ENCODE peak calls at places on chromosomes 1 and 21, in six cellular contexts. M, S, K, W, U and A are unnamed samples.

GRCh38 chr1:183989078-183989577 is 48.4 kb downstream of the COLGALT2 start:
- DNase-seq in W (no peak), M (no peak), U (peak), K (no peak), S (no peak), A (no peak)

GRCh38 chr1:190754769-190755168 is 277.1 kb upstream of the BRINP3 start:
- DNase-seq in M (no peak), U (peak), S (no peak), K (no peak), W (no peak), A (no peak)

GRCh38 chr21:45091540-45092322 is 17.4 kb downstream of the ADARB1 start:
- DNase-seq in U (no peak), S (no peak), W (no peak), K (no peak), M (no peak), A (no peak)

GRCh38 chr1:150507912-150508864 is at the start of gene ECM1:
- DNase-seq in U (peak), S (no peak), K (peak), W (peak), M (no peak), A (peak)

GRCh38 chr1:29122987-29123870 is 474 bp downstream of the TMEM200B start:
- DNase-seq in S (peak), K (peak), U (no peak), W (no peak), M (no peak), A (no peak)

GRCh38 chr1:10529096-10529495 is 54.3 kb downstream of the PEX14 start:
- DNase-seq in S (no peak), K (no peak), U (no peak), W (no peak), M (no peak), A (no peak)

GRCh38 chr1:6136516-6137220 is 43.5 kb downstream of the CHD5 start:
- DNase-seq in S (no peak), K (peak), W (no peak), M (no peak), U (no peak), A (peak)

GRCh38 chr21:22128671-22129070 is 1130.5 kb downstream of the NCAM2 start:
- DNase-seq in U (no peak), M (no peak), K (no peak), S (no peak), W (no peak), A (no peak)

GRCh38 chr1:30036229-30036547 is 687.2 kb downstream of the MATN1 start:
- DNase-seq in U (no peak), S (no peak), M (no peak), W (no peak), K (no peak), A (no peak)

GRCh38 chr1:231612393-231613089 is 14.0 kb upstream of the DISC1 start:
- DNase-seq in S (peak), U (no peak), K (no peak), M (peak), W (no peak), A (peak)

GRCh38 chr1:6819641-6820040 is 34.4 kb downstream of the CAMTA1 start:
- DNase-seq in K (no peak), W (no peak), M (no peak), U (no peak), S (no peak), A (no peak)

GRCh38 chr1:21894034-21894881 is 42.9 kb downstream of the HSPG2 start:
- DNase-seq in S (no peak), M (no peak), W (no peak), U (no peak), K (no peak), A (peak)

GRCh38 chr1:87089823-87090222 is 175.4 kb downstream of the HS2ST1 start:
- DNase-seq in M (no peak), U (no peak), K (no peak), W (no peak), S (no peak), A (no peak)

GRCh38 chr21:41187537-41188025 is 19.6 kb downstream of the BACE2 start:
- DNase-seq in W (no peak), M (no peak), S (no peak), U (no peak), K (no peak), A (no peak)

GRCh38 chr1:243950166-243950565 is 100.1 kb upstream of the AKT3 start:
- DNase-seq in M (no peak), S (no peak), W (no peak), U (peak), K (no peak), A (no peak)

GRCh38 chr1:55021965-55022546 is 17.3 kb upstream of the PCSK9 start:
- DNase-seq in W (peak), U (peak), M (peak), K (peak), S (peak), A (peak)

GRCh38 chr1:47978486-47978885 is 18.7 kb downstream of the TRABD2B start:
- DNase-seq in U (no peak), W (no peak), S (no peak), K (no peak), M (no peak), A (no peak)

GRCh38 chr1:173914366-173914871 is 2.7 kb downstream of the SERPINC1 start:
- DNase-seq in M (no peak), S (peak), W (peak), U (peak), K (no peak), A (no peak)

GRCh38 chr1:58932820-58933598 is 149.2 kb upstream of the JUN start:
- DNase-seq in U (peak), S (peak), M (no peak), W (peak), K (no peak), A (no peak)